ENCODE peak calls at places on chromosomes 4 and X, in seven cellular contexts. X is Daoy, H is left cardiac atrium, G is posterior vena cava, Q is neural crest cell, M is caudate nucleus, P is EH. E is an unnamed sample.

GRCh38 chr4:7060346-7061150 is 7.3 kb downstream of the GRPEL1 start:
- DNase-seq in X (no peak), P (no peak), M (no peak), G (no peak), Q (no peak), H (peak), E (no peak)

GRCh38 chrX:49977319-49978090 is 55.1 kb downstream of the CLCN5 start:
- DNase-seq in H (no peak), X (no peak), Q (no peak), G (no peak), M (no peak), P (no peak), E (no peak)

GRCh38 chrX:7244400-7244799 is 96.4 kb upstream of the PUDP start:
- DNase-seq in H (no peak), P (no peak), G (no peak), X (no peak), M (no peak), Q (no peak), E (no peak)

GRCh38 chr4:152422817-152423320 is 113.0 kb downstream of the FBXW7 start:
- DNase-seq in X (no peak), M (no peak), P (no peak), H (no peak), Q (no peak), G (no peak), E (no peak)

GRCh38 chr4:168924648-168925047 is 85.4 kb downstream of the CBR4 start:
- DNase-seq in G (no peak), Q (no peak), X (no peak), M (no peak), P (no peak), H (no peak), E (no peak)

GRCh38 chr4:36082817-36083216 is 161.5 kb downstream of the ARAP2 start:
- DNase-seq in H (no peak), P (no peak), X (no peak), G (no peak), M (no peak), Q (no peak), E (no peak)

GRCh38 chr4:94410678-94411206 is 41.0 kb upstream of the PDLIM5 start:
- DNase-seq in M (no peak), H (peak), X (no peak), P (peak), G (peak), Q (no peak), E (no peak)

GRCh38 chr4:13484045-13484748 is at the start of gene RAB28:
- DNase-seq in X (peak), G (peak), H (peak), P (peak), Q (peak), M (peak), E (peak)

GRCh38 chrX:140439455-140439854 is 65.4 kb downstream of the SOX3 start:
- DNase-seq in H (peak), Q (peak), X (peak), P (no peak), M (no peak), G (no peak), E (no peak)

GRCh38 chr4:152072001-152072485 is 311.2 kb upstream of the GATB start:
- DNase-seq in X (peak), P (peak), M (no peak), G (no peak), H (peak), Q (no peak), E (no peak)

GRCh38 chr4:74623041-74623440 is 171.3 kb downstream of the BTC start:
- DNase-seq in M (no peak), Q (no peak), G (no peak), X (peak), H (no peak), P (peak), E (no peak)

E was measured in substantia nigra.